ENCODE peak calls at places on chromosomes 13 and 19, in nine cellular contexts. One of them, this sample, is unnamed. For H3K4me1 and H3K27me3, the result is how much of the 10 kb centered on the place peaks cover.

GRCh38 chr19:54335979-54336892 is 2.7 kb downstream of the LILRA4 start:
- DNase-seq in colonic mucosa: no peak
- DNase-seq in SJSA1: no peak
- DNase-seq in body of pancreas: no peak
- DNase-seq in heart right ventricle: no peak
- DNase-seq in PC-9: no peak
- DNase-seq in uterus: no peak
- DNase-seq in cardiac muscle cell: no peak
- DNase-seq in MM.1S: no peak
- DNase-seq in this sample: no peak

GRCh38 chr19:16571689-16572331 is 405 bp downstream of the SLC35E1 start:
- DNase-seq in colonic mucosa: no peak
- DNase-seq in SJSA1: peak
- DNase-seq in body of pancreas: peak
- DNase-seq in heart right ventricle: peak
- DNase-seq in PC-9: no peak
- DNase-seq in uterus: no peak
- DNase-seq in cardiac muscle cell: no peak
- DNase-seq in MM.1S: peak
- DNase-seq in this sample: no peak

GRCh38 chr19:18204394-18205179 is 745 bp upstream of the RAB3A start:
- DNase-seq in colonic mucosa: peak
- DNase-seq in SJSA1: no peak
- DNase-seq in body of pancreas: no peak
- DNase-seq in heart right ventricle: peak
- DNase-seq in PC-9: no peak
- DNase-seq in uterus: peak
- DNase-seq in cardiac muscle cell: peak
- DNase-seq in MM.1S: no peak
- DNase-seq in this sample: no peak

GRCh38 chr13:110535526-110535925 is 26.0 kb downstream of the RAB20 start:
- DNase-seq in colonic mucosa: no peak
- DNase-seq in SJSA1: no peak
- DNase-seq in body of pancreas: no peak
- DNase-seq in heart right ventricle: no peak
- DNase-seq in PC-9: no peak
- DNase-seq in uterus: no peak
- DNase-seq in cardiac muscle cell: no peak
- DNase-seq in MM.1S: no peak
- DNase-seq in this sample: no peak

GRCh38 chr13:97328222-97328790 is 105.7 kb upstream of the RAP2A start:
- DNase-seq in colonic mucosa: no peak
- DNase-seq in SJSA1: peak
- DNase-seq in body of pancreas: no peak
- DNase-seq in heart right ventricle: no peak
- DNase-seq in PC-9: no peak
- DNase-seq in uterus: no peak
- DNase-seq in cardiac muscle cell: peak
- DNase-seq in MM.1S: no peak
- DNase-seq in this sample: no peak

GRCh38 chr19:16067205-16067938 is 8.9 kb upstream of the TPM4 start:
- DNase-seq in colonic mucosa: peak
- DNase-seq in SJSA1: no peak
- DNase-seq in body of pancreas: peak
- DNase-seq in heart right ventricle: peak
- DNase-seq in PC-9: peak
- DNase-seq in uterus: peak
- DNase-seq in cardiac muscle cell: no peak
- DNase-seq in MM.1S: no peak
- DNase-seq in this sample: no peak

GRCh38 chr13:73230714-73231113 is 171.9 kb downstream of the KLF5 start:
- DNase-seq in colonic mucosa: no peak
- DNase-seq in SJSA1: no peak
- DNase-seq in body of pancreas: no peak
- DNase-seq in heart right ventricle: no peak
- DNase-seq in PC-9: no peak
- DNase-seq in uterus: no peak
- DNase-seq in cardiac muscle cell: no peak
- DNase-seq in MM.1S: no peak
- DNase-seq in this sample: no peak

GRCh38 chr13:92175330-92175729 is 776.9 kb downstream of the GPC5 start:
- DNase-seq in colonic mucosa: peak
- DNase-seq in SJSA1: peak
- DNase-seq in body of pancreas: peak
- DNase-seq in heart right ventricle: no peak
- DNase-seq in PC-9: no peak
- DNase-seq in uterus: no peak
- DNase-seq in cardiac muscle cell: peak
- DNase-seq in MM.1S: peak
- DNase-seq in this sample: peak

GRCh38 chr13:29100739-29101138 is 280.6 kb downstream of the MTUS2 start:
- DNase-seq in colonic mucosa: no peak
- DNase-seq in SJSA1: no peak
- DNase-seq in body of pancreas: no peak
- DNase-seq in heart right ventricle: no peak
- DNase-seq in PC-9: no peak
- DNase-seq in uterus: no peak
- DNase-seq in cardiac muscle cell: no peak
- DNase-seq in MM.1S: no peak
- DNase-seq in this sample: no peak

GRCh38 chr19:6470173-6470572 is 6.1 kb downstream of the CRB3 start:
- DNase-seq in colonic mucosa: no peak
- DNase-seq in SJSA1: no peak
- DNase-seq in body of pancreas: no peak
- DNase-seq in heart right ventricle: no peak
- DNase-seq in PC-9: no peak
- DNase-seq in uterus: no peak
- DNase-seq in cardiac muscle cell: no peak
- DNase-seq in MM.1S: no peak
- DNase-seq in this sample: no peak

GRCh38 chr13:38141792-38142191 is 207.9 kb upstream of the UFM1 start:
- DNase-seq in colonic mucosa: no peak
- DNase-seq in SJSA1: no peak
- DNase-seq in body of pancreas: no peak
- DNase-seq in heart right ventricle: no peak
- DNase-seq in PC-9: no peak
- DNase-seq in uterus: no peak
- DNase-seq in cardiac muscle cell: no peak
- DNase-seq in MM.1S: no peak
- DNase-seq in this sample: no peak

GRCh38 chr19:51771369-51771768 is 10.4 kb downstream of the FPR2 start:
- DNase-seq in colonic mucosa: no peak
- DNase-seq in SJSA1: no peak
- DNase-seq in body of pancreas: no peak
- DNase-seq in heart right ventricle: no peak
- DNase-seq in PC-9: no peak
- DNase-seq in uterus: no peak
- DNase-seq in cardiac muscle cell: no peak
- DNase-seq in MM.1S: no peak
- DNase-seq in this sample: no peak

GRCh38 chr19:8575467-8575997 is 1.7 kb downstream of the MYO1F start:
- DNase-seq in colonic mucosa: peak
- DNase-seq in SJSA1: peak
- DNase-seq in body of pancreas: no peak
- DNase-seq in heart right ventricle: no peak
- DNase-seq in PC-9: peak
- DNase-seq in uterus: no peak
- DNase-seq in cardiac muscle cell: no peak
- DNase-seq in MM.1S: peak
- DNase-seq in this sample: peak

DNA sequence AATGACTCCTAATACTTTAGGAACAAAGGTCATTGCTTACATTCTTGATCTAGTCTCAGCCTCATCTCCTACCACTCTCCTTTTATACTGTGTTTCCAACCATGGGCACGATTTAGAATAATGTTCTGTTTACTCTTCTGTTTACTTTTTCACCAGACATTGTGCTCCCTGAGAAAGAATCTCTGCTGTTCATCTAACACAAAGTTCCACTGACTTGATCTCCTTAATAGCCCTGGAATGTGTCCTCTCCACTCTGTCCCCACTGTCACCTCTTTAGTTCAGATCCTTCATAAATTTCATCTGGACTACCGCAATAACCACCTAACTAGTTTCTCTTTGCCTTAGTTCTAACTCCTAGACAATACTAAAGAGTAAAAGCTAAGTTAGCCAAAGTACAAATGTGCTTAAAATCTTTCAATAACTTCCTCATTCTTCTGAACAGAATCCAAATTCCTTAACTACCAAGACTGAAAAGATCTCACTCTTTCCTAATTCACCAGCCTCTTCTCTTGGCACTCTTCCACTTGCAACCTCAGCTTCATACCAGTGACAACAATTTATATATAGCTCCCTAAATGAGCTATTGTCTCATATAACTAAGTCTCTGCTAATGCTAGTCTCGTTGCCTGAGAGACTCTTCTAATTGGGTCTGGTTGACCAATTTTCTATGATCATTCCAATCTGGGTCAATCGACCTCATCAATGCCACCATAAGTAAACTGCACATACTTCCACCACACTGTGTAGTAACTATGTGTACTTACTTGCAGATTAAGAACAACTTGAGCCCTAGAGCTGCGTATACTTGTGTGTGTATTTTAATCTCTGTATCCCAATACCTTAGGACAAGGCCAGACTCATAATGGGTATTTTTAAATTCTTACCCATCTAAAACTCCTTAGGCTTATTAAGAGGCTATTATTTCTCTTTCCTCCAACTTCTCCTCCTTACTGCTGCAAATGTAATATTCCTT is 179.9 kb downstream of the VWA8 start:
- DNase-seq in colonic mucosa: no peak
- DNase-seq in SJSA1: peak
- DNase-seq in body of pancreas: no peak
- DNase-seq in heart right ventricle: no peak
- DNase-seq in PC-9: peak
- DNase-seq in uterus: no peak
- DNase-seq in cardiac muscle cell: no peak
- DNase-seq in MM.1S: no peak
- DNase-seq in this sample: no peak
- H3K4me3 ChIP-seq in colonic mucosa: no peak
- H3K4me3 ChIP-seq in SJSA1: no peak
- H3K4me3 ChIP-seq in body of pancreas: no peak
- H3K4me3 ChIP-seq in heart right ventricle: no peak
- H3K4me3 ChIP-seq in PC-9: peak
- H3K4me3 ChIP-seq in uterus: no peak
- H3K4me3 ChIP-seq in cardiac muscle cell: no peak
- H3K4me3 ChIP-seq in MM.1S: no peak
- H3K4me3 ChIP-seq in this sample: no peak

DNA sequence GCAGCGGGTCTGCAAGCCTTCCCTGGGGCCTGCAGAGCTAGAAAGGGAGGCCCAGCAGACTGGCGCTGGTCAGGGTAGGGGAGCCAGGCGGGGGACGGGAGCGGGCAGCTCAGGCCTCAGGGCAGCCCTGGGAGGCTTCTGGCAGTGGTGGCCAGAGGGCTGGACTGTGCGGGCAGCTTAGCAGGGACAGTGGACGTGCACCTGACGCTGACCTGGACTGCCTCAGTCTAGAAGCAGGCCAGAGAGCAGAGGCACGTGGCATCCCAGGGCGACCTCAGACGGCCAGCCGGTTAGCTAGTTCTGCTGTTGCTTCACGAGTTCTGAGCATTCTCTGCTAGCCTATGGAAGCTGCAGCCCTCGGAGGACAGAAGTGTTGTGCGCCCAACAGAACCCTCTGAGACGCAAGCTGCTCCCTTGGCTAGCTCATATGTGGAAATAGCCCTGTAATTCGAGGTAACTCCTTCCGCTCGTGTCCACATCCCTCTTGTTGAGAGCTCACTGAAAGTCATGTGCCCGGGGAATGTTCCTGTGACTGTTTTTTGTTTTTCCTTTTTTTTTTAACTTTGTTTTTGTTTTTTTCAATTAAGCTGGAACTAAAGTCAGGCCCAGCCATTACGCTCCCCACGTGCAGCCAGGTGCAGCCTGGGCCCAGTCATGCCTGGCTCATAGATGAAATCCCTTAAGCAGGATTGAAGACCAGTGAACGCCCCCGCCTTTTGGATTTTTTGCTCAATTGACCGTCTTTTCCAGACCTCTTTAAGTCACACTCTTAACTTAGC is 1.9 kb upstream of the FAM174C start:
- DNase-seq in colonic mucosa: no peak
- DNase-seq in SJSA1: no peak
- DNase-seq in body of pancreas: peak
- DNase-seq in heart right ventricle: peak
- DNase-seq in PC-9: no peak
- DNase-seq in uterus: no peak
- DNase-seq in cardiac muscle cell: no peak
- DNase-seq in MM.1S: no peak
- DNase-seq in this sample: no peak
- H3K4me1 ChIP-seq in colonic mucosa: under half
- H3K4me1 ChIP-seq in SJSA1: half or more
- H3K4me1 ChIP-seq in body of pancreas: half or more
- H3K4me1 ChIP-seq in heart right ventricle: half or more
- H3K4me1 ChIP-seq in PC-9: under half
- H3K4me1 ChIP-seq in uterus: half or more
- H3K4me1 ChIP-seq in cardiac muscle cell: under half
- H3K4me1 ChIP-seq in MM.1S: under half
- H3K4me1 ChIP-seq in this sample: half or more

DNA sequence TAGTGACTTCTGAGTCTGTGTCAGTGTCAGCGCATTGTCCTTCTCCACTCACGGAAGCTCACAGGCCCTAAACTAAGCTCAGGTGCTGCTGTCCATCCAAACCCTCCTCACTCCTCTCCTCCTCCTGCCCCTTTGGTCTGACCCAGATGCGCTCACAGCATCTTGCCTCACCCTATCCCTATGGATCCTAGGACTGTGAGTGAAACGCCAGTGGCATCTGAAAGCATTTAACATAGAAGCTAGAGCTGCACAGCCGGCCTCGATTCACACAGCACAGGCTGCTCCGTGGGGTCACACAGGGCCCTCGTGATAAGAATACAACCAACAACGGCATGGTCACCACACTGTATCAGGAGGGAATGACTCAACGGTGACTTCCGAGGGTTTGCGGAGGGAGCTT is 149.1 kb upstream of the SPACA7 start:
- DNase-seq in colonic mucosa: no peak
- DNase-seq in SJSA1: no peak
- DNase-seq in body of pancreas: no peak
- DNase-seq in heart right ventricle: no peak
- DNase-seq in PC-9: no peak
- DNase-seq in uterus: no peak
- DNase-seq in cardiac muscle cell: no peak
- DNase-seq in MM.1S: no peak
- DNase-seq in this sample: no peak
- H3K27me3 ChIP-seq in colonic mucosa: under half
- H3K27me3 ChIP-seq in SJSA1: half or more
- H3K27me3 ChIP-seq in body of pancreas: under half
- H3K27me3 ChIP-seq in heart right ventricle: under half
- H3K27me3 ChIP-seq in PC-9: half or more
- H3K27me3 ChIP-seq in uterus: under half
- H3K27me3 ChIP-seq in cardiac muscle cell: under half
- H3K27me3 ChIP-seq in MM.1S: under half
- H3K27me3 ChIP-seq in this sample: under half

DNA sequence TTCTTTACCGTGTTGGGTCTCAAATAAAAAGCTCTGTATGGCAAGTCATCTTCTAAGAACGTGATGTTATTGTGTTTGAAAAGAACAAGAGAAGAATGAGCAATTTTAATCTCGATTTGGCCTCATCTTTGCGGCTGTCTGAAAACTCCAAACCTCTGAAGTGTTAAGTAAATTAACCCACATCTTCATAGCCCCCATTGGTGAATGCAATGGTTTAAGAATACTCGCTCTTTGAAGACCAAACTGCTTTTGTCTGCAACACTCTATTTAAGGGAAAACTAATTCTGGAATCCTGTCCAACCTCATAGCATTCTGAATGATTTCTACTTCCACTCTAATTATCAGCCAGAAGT is 56.9 kb upstream of the SCEL start:
- DNase-seq in colonic mucosa: no peak
- DNase-seq in SJSA1: no peak
- DNase-seq in body of pancreas: no peak
- DNase-seq in heart right ventricle: no peak
- DNase-seq in PC-9: no peak
- DNase-seq in uterus: no peak
- DNase-seq in cardiac muscle cell: no peak
- DNase-seq in MM.1S: no peak
- DNase-seq in this sample: no peak
- H3K4me3 ChIP-seq in colonic mucosa: peak
- H3K4me3 ChIP-seq in SJSA1: peak
- H3K4me3 ChIP-seq in body of pancreas: peak
- H3K4me3 ChIP-seq in heart right ventricle: peak
- H3K4me3 ChIP-seq in PC-9: peak
- H3K4me3 ChIP-seq in uterus: peak
- H3K4me3 ChIP-seq in cardiac muscle cell: no peak
- H3K4me3 ChIP-seq in MM.1S: peak
- H3K4me3 ChIP-seq in this sample: peak